ENCODE peak calls at places on chromosomes 6 and 20, in seven cellular contexts. L is stimulated activated CD4-positive, alpha-beta T cell treated with anti-CD3 and anti-CD28 coated beads, Interleukin-15, amount 100 ng/mL, for 1 hour; Z is brain microvascular endothelial cell; A is esophagus muscularis mucosa; X is nephron progenitor cell; W is T-cell; S is GM03348. Y is an unnamed sample.

GRCh38 chr6:112035446-112035845 is 18.5 kb upstream of the CCN6 start:
- DNase-seq in X (no peak), Z (no peak), W (no peak), L (no peak), A (no peak), S (peak), Y (no peak)

GRCh38 chr20:10374036-10374435 is 60.0 kb downstream of the MKKS start:
- DNase-seq in A (no peak), Z (no peak), L (no peak), W (no peak), X (no peak), S (no peak), Y (no peak)

GRCh38 chr20:61115627-61116026 is 136.4 kb upstream of the CDH4 start:
- DNase-seq in A (no peak), X (no peak), S (no peak), Z (no peak), W (no peak), L (no peak), Y (no peak)

GRCh38 chr6:44263357-44264100 is 1.8 kb downstream of the NFKBIE start:
- DNase-seq in Z (peak), S (no peak), X (peak), L (no peak), A (no peak), W (peak), Y (no peak)

GRCh38 chr20:24497851-24498250 is 28.4 kb downstream of the SYNDIG1 start:
- DNase-seq in S (no peak), Z (peak), X (no peak), L (no peak), W (no peak), A (no peak), Y (no peak)

GRCh38 chr6:56959094-56959493 is 4.2 kb downstream of the BEND6 start:
- DNase-seq in S (peak), Z (no peak), A (no peak), X (no peak), W (no peak), L (no peak), Y (no peak)

GRCh38 chr6:26571592-26572296 is 25.0 kb upstream of the ABT1 start:
- DNase-seq in X (peak), L (no peak), S (peak), W (no peak), Z (peak), A (no peak), Y (no peak)

GRCh38 chr20:18394363-18394762 is 72.5 kb downstream of the DZANK1 start:
- DNase-seq in L (no peak), Z (no peak), W (no peak), S (no peak), A (no peak), X (peak), Y (no peak)

GRCh38 chr20:16083639-16084280 is 489.5 kb downstream of the KIF16B start:
- DNase-seq in X (no peak), A (no peak), Z (no peak), S (no peak), W (no peak), L (no peak), Y (no peak)

GRCh38 chr20:34891166-34892062 is 15.0 kb downstream of the ACSS2 start:
- DNase-seq in X (no peak), Z (peak), W (no peak), L (no peak), A (no peak), S (peak), Y (no peak)

GRCh38 chr6:42230320-42231034 is 12.8 kb upstream of the MRPS10 start:
- DNase-seq in S (peak), A (no peak), X (no peak), W (no peak), L (no peak), Z (no peak), Y (no peak)

GRCh38 chr20:50931048-50931305 is 260 bp downstream of the ADNP start:
- DNase-seq in L (no peak), Z (no peak), S (no peak), X (no peak), A (no peak), W (peak), Y (no peak)

GRCh38 chr6:27758471-27758870 is 153.7 kb downstream of the OR2B2 start:
- DNase-seq in A (no peak), X (peak), W (no peak), S (no peak), L (no peak), Z (no peak), Y (no peak)

GRCh38 chr20:9457055-9457454 is 57.3 kb upstream of the LAMP5 start:
- DNase-seq in X (no peak), A (no peak), W (no peak), S (no peak), Z (no peak), L (no peak), Y (no peak)

GRCh38 chr20:43558412-43559146 is at the start of gene SGK2:
- DNase-seq in Z (peak), X (peak), A (no peak), L (no peak), S (no peak), W (no peak), Y (peak)

GRCh38 chr6:139569561-139569960 is 195.1 kb upstream of the CITED2 start:
- DNase-seq in Z (peak), W (no peak), S (no peak), L (no peak), X (no peak), A (no peak), Y (no peak)

GRCh38 chr20:57941121-57941522 is 231.3 kb upstream of the PMEPA1 start:
- DNase-seq in Z (no peak), W (no peak), X (no peak), A (no peak), S (no peak), L (no peak), Y (no peak)

GRCh38 chr20:57698191-57698866 is 11.5 kb downstream of the PMEPA1 start:
- DNase-seq in A (no peak), W (no peak), Z (peak), L (no peak), X (no peak), S (peak), Y (peak)

GRCh38 chr6:78910611-78911134 is 43.3 kb downstream of the IRAK1BP1 start:
- DNase-seq in X (peak), A (no peak), S (peak), W (no peak), L (no peak), Z (no peak), Y (peak)

GRCh38 chr20:59754551-59754950 is 150.2 kb downstream of the PHACTR3 start:
- DNase-seq in A (no peak), Z (no peak), L (no peak), X (no peak), S (no peak), W (no peak), Y (no peak)

GRCh38 chr6:116705917-116706316 is 24.9 kb downstream of the KPNA5 start:
- DNase-seq in S (no peak), A (no peak), W (no peak), Z (no peak), X (no peak), L (no peak), Y (no peak)

GRCh38 chr6:34792605-34793500 is 970 bp downstream of the BLTP3A start:
- DNase-seq in X (peak), S (peak), L (no peak), Z (peak), W (no peak), A (peak), Y (peak)

GRCh38 chr6:108222504-108222903 is 38.3 kb downstream of the SNX3 start:
- DNase-seq in S (peak), A (no peak), X (no peak), Z (no peak), L (no peak), W (no peak), Y (no peak)

GRCh38 chr6:46996860-46997641 is 45.1 kb downstream of the ADGRF1 start:
- DNase-seq in Z (no peak), W (no peak), S (no peak), A (no peak), L (no peak), X (no peak), Y (no peak)

GRCh38 chr6:163667372-163668060 is 253.0 kb downstream of the QKI start:
- DNase-seq in W (no peak), L (no peak), A (no peak), Z (peak), S (peak), X (no peak), Y (peak)

GRCh38 chr20:35572838-35573237 is 31.0 kb downstream of the ERGIC3 start:
- DNase-seq in S (no peak), W (no peak), A (no peak), L (no peak), X (no peak), Z (no peak), Y (no peak)

GRCh38 chr6:127118505-127119360 is at the start of gene RSPO3:
- DNase-seq in S (peak), X (peak), Z (peak), W (no peak), L (no peak), A (no peak), Y (no peak)

GRCh38 chr6:154367333-154367732 is 10.7 kb upstream of the IPCEF1 start:
- DNase-seq in X (no peak), Z (no peak), A (no peak), L (no peak), S (no peak), W (no peak), Y (no peak)

GRCh38 chr20:9068896-9069663 is at the start of gene PLCB4:
- DNase-seq in W (no peak), Z (peak), X (no peak), A (no peak), L (no peak), S (peak), Y (peak)

GRCh38 chr20:60262967-60263603 is 304.9 kb downstream of the CDH26 start:
- DNase-seq in W (no peak), S (no peak), L (peak), X (peak), Z (no peak), A (no peak), Y (no peak)

GRCh38 chr20:47150403-47151152 is 205.9 kb downstream of the ZMYND8 start:
- DNase-seq in A (no peak), W (no peak), X (peak), L (no peak), S (peak), Z (peak), Y (no peak)

GRCh38 chr20:11687546-11688292 is 230.0 kb upstream of the BTBD3 start:
- DNase-seq in W (no peak), S (no peak), L (no peak), A (no peak), X (no peak), Z (no peak), Y (no peak)

GRCh38 chr6:137095093-137095492 is 50.3 kb upstream of the IL20RA start:
- DNase-seq in W (no peak), S (no peak), X (no peak), A (no peak), Z (no peak), L (no peak), Y (no peak)

GRCh38 chr6:56840467-56841371 is 114.2 kb upstream of the BEND6 start:
- DNase-seq in Z (peak), S (peak), A (no peak), X (no peak), L (no peak), W (no peak), Y (no peak)